ENCODE peak calls at places on chromosomes 3 and 15, in seven cellular contexts. One of them, this sample, is unnamed.

GRCh38 chr15:99986297-99987118 is 253.3 kb upstream of the LYSMD4 start:
- DNase-seq in astrocyte of the cerebellum: no peak
- DNase-seq in skeletal muscle cell: no peak
- DNase-seq in HTR-8/SVneo: no peak
- DNase-seq in activated naive CD8-positive, alpha-beta T cell treated with anti-CD3 and anti-CD28 coated beads, Interleukin-2, amount 50 U/mL, for 24 hours: no peak
- DNase-seq in A172: no peak
- DNase-seq in CD8-positive, alpha-beta memory T cell: no peak
- DNase-seq in this sample: no peak

GRCh38 chr3:149975919-149976318 is 5.2 kb upstream of the PFN2 start:
- DNase-seq in astrocyte of the cerebellum: no peak
- DNase-seq in skeletal muscle cell: no peak
- DNase-seq in HTR-8/SVneo: no peak
- DNase-seq in activated naive CD8-positive, alpha-beta T cell treated with anti-CD3 and anti-CD28 coated beads, Interleukin-2, amount 50 U/mL, for 24 hours: no peak
- DNase-seq in A172: no peak
- DNase-seq in CD8-positive, alpha-beta memory T cell: no peak
- DNase-seq in this sample: no peak

GRCh38 chr15:90836296-90836871 is 32.0 kb upstream of the FURIN start:
- DNase-seq in astrocyte of the cerebellum: no peak
- DNase-seq in skeletal muscle cell: peak; percentile 35
- DNase-seq in HTR-8/SVneo: peak; percentile 63
- DNase-seq in activated naive CD8-positive, alpha-beta T cell treated with anti-CD3 and anti-CD28 coated beads, Interleukin-2, amount 50 U/mL, for 24 hours: no peak
- DNase-seq in A172: peak; percentile 79
- DNase-seq in CD8-positive, alpha-beta memory T cell: no peak
- DNase-seq in this sample: no peak

GRCh38 chr3:111668912-111669488 is 73.9 kb upstream of the ZBED2 start:
- DNase-seq in astrocyte of the cerebellum: no peak
- DNase-seq in skeletal muscle cell: no peak
- DNase-seq in HTR-8/SVneo: peak; percentile 63
- DNase-seq in activated naive CD8-positive, alpha-beta T cell treated with anti-CD3 and anti-CD28 coated beads, Interleukin-2, amount 50 U/mL, for 24 hours: no peak
- DNase-seq in A172: peak; percentile 69
- DNase-seq in CD8-positive, alpha-beta memory T cell: no peak
- DNase-seq in this sample: peak; percentile 15

GRCh38 chr3:64815195-64815627 is 127.4 kb upstream of the ADAMTS9 start:
- DNase-seq in astrocyte of the cerebellum: no peak
- DNase-seq in skeletal muscle cell: peak; percentile 31
- DNase-seq in HTR-8/SVneo: no peak
- DNase-seq in activated naive CD8-positive, alpha-beta T cell treated with anti-CD3 and anti-CD28 coated beads, Interleukin-2, amount 50 U/mL, for 24 hours: no peak
- DNase-seq in A172: no peak
- DNase-seq in CD8-positive, alpha-beta memory T cell: no peak
- DNase-seq in this sample: no peak

GRCh38 chr15:50251638-50252182 is 13.8 kb downstream of the HDC start:
- DNase-seq in astrocyte of the cerebellum: no peak
- DNase-seq in skeletal muscle cell: no peak
- DNase-seq in HTR-8/SVneo: no peak
- DNase-seq in activated naive CD8-positive, alpha-beta T cell treated with anti-CD3 and anti-CD28 coated beads, Interleukin-2, amount 50 U/mL, for 24 hours: no peak
- DNase-seq in A172: peak; percentile 35
- DNase-seq in CD8-positive, alpha-beta memory T cell: no peak
- DNase-seq in this sample: no peak

GRCh38 chr15:43516801-43517353 is 531 bp upstream of the MAP1A start:
- DNase-seq in astrocyte of the cerebellum: no peak
- DNase-seq in skeletal muscle cell: peak; percentile 39
- DNase-seq in HTR-8/SVneo: no peak
- DNase-seq in activated naive CD8-positive, alpha-beta T cell treated with anti-CD3 and anti-CD28 coated beads, Interleukin-2, amount 50 U/mL, for 24 hours: no peak
- DNase-seq in A172: peak; percentile 36
- DNase-seq in CD8-positive, alpha-beta memory T cell: no peak
- DNase-seq in this sample: no peak

GRCh38 chr3:15292765-15293522 is 39.4 kb downstream of the SH3BP5 start:
- DNase-seq in astrocyte of the cerebellum: no peak
- DNase-seq in skeletal muscle cell: no peak
- DNase-seq in HTR-8/SVneo: no peak
- DNase-seq in activated naive CD8-positive, alpha-beta T cell treated with anti-CD3 and anti-CD28 coated beads, Interleukin-2, amount 50 U/mL, for 24 hours: no peak
- DNase-seq in A172: peak; percentile 92
- DNase-seq in CD8-positive, alpha-beta memory T cell: no peak
- DNase-seq in this sample: no peak

GRCh38 chr3:104819333-104819732 is 547.4 kb upstream of the ALCAM start:
- DNase-seq in astrocyte of the cerebellum: no peak
- DNase-seq in skeletal muscle cell: no peak
- DNase-seq in HTR-8/SVneo: no peak
- DNase-seq in activated naive CD8-positive, alpha-beta T cell treated with anti-CD3 and anti-CD28 coated beads, Interleukin-2, amount 50 U/mL, for 24 hours: no peak
- DNase-seq in A172: no peak
- DNase-seq in CD8-positive, alpha-beta memory T cell: no peak
- DNase-seq in this sample: no peak

GRCh38 chr3:173410836-173411235 is 13.3 kb downstream of the NLGN1 start:
- DNase-seq in astrocyte of the cerebellum: no peak
- DNase-seq in skeletal muscle cell: no peak
- DNase-seq in HTR-8/SVneo: no peak
- DNase-seq in activated naive CD8-positive, alpha-beta T cell treated with anti-CD3 and anti-CD28 coated beads, Interleukin-2, amount 50 U/mL, for 24 hours: no peak
- DNase-seq in A172: no peak
- DNase-seq in CD8-positive, alpha-beta memory T cell: no peak
- DNase-seq in this sample: no peak

GRCh38 chr3:40299721-40300335 is 9.7 kb upstream of the EIF1B start:
- DNase-seq in astrocyte of the cerebellum: peak; percentile 35
- DNase-seq in skeletal muscle cell: peak; percentile 25
- DNase-seq in HTR-8/SVneo: no peak
- DNase-seq in activated naive CD8-positive, alpha-beta T cell treated with anti-CD3 and anti-CD28 coated beads, Interleukin-2, amount 50 U/mL, for 24 hours: no peak
- DNase-seq in A172: peak; percentile 48
- DNase-seq in CD8-positive, alpha-beta memory T cell: no peak
- DNase-seq in this sample: no peak

GRCh38 chr15:69555080-69555479 is 102.5 kb downstream of the RPLP1 start:
- DNase-seq in astrocyte of the cerebellum: no peak
- DNase-seq in skeletal muscle cell: no peak
- DNase-seq in HTR-8/SVneo: no peak
- DNase-seq in activated naive CD8-positive, alpha-beta T cell treated with anti-CD3 and anti-CD28 coated beads, Interleukin-2, amount 50 U/mL, for 24 hours: no peak
- DNase-seq in A172: no peak
- DNase-seq in CD8-positive, alpha-beta memory T cell: no peak
- DNase-seq in this sample: no peak

GRCh38 chr15:68646156-68646555 is 67.4 kb downstream of the CORO2B start:
- DNase-seq in astrocyte of the cerebellum: no peak
- DNase-seq in skeletal muscle cell: no peak
- DNase-seq in HTR-8/SVneo: no peak
- DNase-seq in activated naive CD8-positive, alpha-beta T cell treated with anti-CD3 and anti-CD28 coated beads, Interleukin-2, amount 50 U/mL, for 24 hours: no peak
- DNase-seq in A172: no peak
- DNase-seq in CD8-positive, alpha-beta memory T cell: no peak
- DNase-seq in this sample: no peak

GRCh38 chr3:168813261-168813660 is 717.5 kb upstream of the GOLIM4 start:
- DNase-seq in astrocyte of the cerebellum: no peak
- DNase-seq in skeletal muscle cell: no peak
- DNase-seq in HTR-8/SVneo: no peak
- DNase-seq in activated naive CD8-positive, alpha-beta T cell treated with anti-CD3 and anti-CD28 coated beads, Interleukin-2, amount 50 U/mL, for 24 hours: no peak
- DNase-seq in A172: no peak
- DNase-seq in CD8-positive, alpha-beta memory T cell: no peak
- DNase-seq in this sample: no peak

GRCh38 chr3:30585654-30586053 is 20.7 kb upstream of the TGFBR2 start:
- DNase-seq in astrocyte of the cerebellum: no peak
- DNase-seq in skeletal muscle cell: no peak
- DNase-seq in HTR-8/SVneo: no peak
- DNase-seq in activated naive CD8-positive, alpha-beta T cell treated with anti-CD3 and anti-CD28 coated beads, Interleukin-2, amount 50 U/mL, for 24 hours: no peak
- DNase-seq in A172: no peak
- DNase-seq in CD8-positive, alpha-beta memory T cell: no peak
- DNase-seq in this sample: no peak

GRCh38 chr3:59257506-59257905 is 207.7 kb upstream of the CFAP20DC start:
- DNase-seq in astrocyte of the cerebellum: no peak
- DNase-seq in skeletal muscle cell: no peak
- DNase-seq in HTR-8/SVneo: no peak
- DNase-seq in activated naive CD8-positive, alpha-beta T cell treated with anti-CD3 and anti-CD28 coated beads, Interleukin-2, amount 50 U/mL, for 24 hours: no peak
- DNase-seq in A172: no peak
- DNase-seq in CD8-positive, alpha-beta memory T cell: no peak
- DNase-seq in this sample: no peak

GRCh38 chr15:38768970-38769369 is 204.4 kb upstream of the RASGRP1 start:
- DNase-seq in astrocyte of the cerebellum: no peak
- DNase-seq in skeletal muscle cell: no peak
- DNase-seq in HTR-8/SVneo: no peak
- DNase-seq in activated naive CD8-positive, alpha-beta T cell treated with anti-CD3 and anti-CD28 coated beads, Interleukin-2, amount 50 U/mL, for 24 hours: no peak
- DNase-seq in A172: no peak
- DNase-seq in CD8-positive, alpha-beta memory T cell: no peak
- DNase-seq in this sample: peak; percentile 15

GRCh38 chr15:101651753-101652097 is 456 bp downstream of the TM2D3 start:
- DNase-seq in astrocyte of the cerebellum: no peak
- DNase-seq in skeletal muscle cell: no peak
- DNase-seq in HTR-8/SVneo: peak; percentile 28
- DNase-seq in activated naive CD8-positive, alpha-beta T cell treated with anti-CD3 and anti-CD28 coated beads, Interleukin-2, amount 50 U/mL, for 24 hours: no peak
- DNase-seq in A172: peak; percentile 24
- DNase-seq in CD8-positive, alpha-beta memory T cell: no peak
- DNase-seq in this sample: no peak

GRCh38 chr3:159764211-159765024 is 224.2 kb upstream of the IL12A start:
- DNase-seq in astrocyte of the cerebellum: no peak
- DNase-seq in skeletal muscle cell: no peak
- DNase-seq in HTR-8/SVneo: no peak
- DNase-seq in activated naive CD8-positive, alpha-beta T cell treated with anti-CD3 and anti-CD28 coated beads, Interleukin-2, amount 50 U/mL, for 24 hours: peak; percentile 40
- DNase-seq in A172: no peak
- DNase-seq in CD8-positive, alpha-beta memory T cell: no peak
- DNase-seq in this sample: no peak

GRCh38 chr3:112228786-112229185 is 65.2 kb downstream of the SLC9C1 start:
- DNase-seq in astrocyte of the cerebellum: no peak
- DNase-seq in skeletal muscle cell: no peak
- DNase-seq in HTR-8/SVneo: no peak
- DNase-seq in activated naive CD8-positive, alpha-beta T cell treated with anti-CD3 and anti-CD28 coated beads, Interleukin-2, amount 50 U/mL, for 24 hours: no peak
- DNase-seq in A172: no peak
- DNase-seq in CD8-positive, alpha-beta memory T cell: no peak
- DNase-seq in this sample: no peak

GRCh38 chr3:143849854-143850549 is 1.7 kb upstream of the SLC9A9 start:
- DNase-seq in astrocyte of the cerebellum: peak; percentile 85
- DNase-seq in skeletal muscle cell: peak; percentile 75
- DNase-seq in HTR-8/SVneo: no peak
- DNase-seq in activated naive CD8-positive, alpha-beta T cell treated with anti-CD3 and anti-CD28 coated beads, Interleukin-2, amount 50 U/mL, for 24 hours: no peak
- DNase-seq in A172: peak; percentile 55
- DNase-seq in CD8-positive, alpha-beta memory T cell: no peak
- DNase-seq in this sample: peak; percentile 50

GRCh38 chr15:90106522-90107117 is 4.4 kb upstream of the IDH2 start:
- DNase-seq in astrocyte of the cerebellum: no peak
- DNase-seq in skeletal muscle cell: no peak
- DNase-seq in HTR-8/SVneo: peak; percentile 90
- DNase-seq in activated naive CD8-positive, alpha-beta T cell treated with anti-CD3 and anti-CD28 coated beads, Interleukin-2, amount 50 U/mL, for 24 hours: no peak
- DNase-seq in A172: peak; percentile 71
- DNase-seq in CD8-positive, alpha-beta memory T cell: no peak
- DNase-seq in this sample: no peak

GRCh38 chr3:177835008-177835407 is 637.7 kb upstream of the TBL1XR1 start:
- DNase-seq in astrocyte of the cerebellum: peak; percentile 95
- DNase-seq in skeletal muscle cell: peak; percentile 93
- DNase-seq in HTR-8/SVneo: peak; percentile 48
- DNase-seq in activated naive CD8-positive, alpha-beta T cell treated with anti-CD3 and anti-CD28 coated beads, Interleukin-2, amount 50 U/mL, for 24 hours: no peak
- DNase-seq in A172: peak; percentile 97
- DNase-seq in CD8-positive, alpha-beta memory T cell: no peak
- DNase-seq in this sample: peak; percentile 96

GRCh38 chr15:87736401-87736800 is 520.1 kb downstream of the NTRK3 start:
- DNase-seq in astrocyte of the cerebellum: peak; percentile 28
- DNase-seq in skeletal muscle cell: peak; percentile 19
- DNase-seq in HTR-8/SVneo: no peak
- DNase-seq in activated naive CD8-positive, alpha-beta T cell treated with anti-CD3 and anti-CD28 coated beads, Interleukin-2, amount 50 U/mL, for 24 hours: no peak
- DNase-seq in A172: no peak
- DNase-seq in CD8-positive, alpha-beta memory T cell: no peak
- DNase-seq in this sample: no peak

GRCh38 chr3:174101244-174101643 is 703.7 kb downstream of the NLGN1 start:
- DNase-seq in astrocyte of the cerebellum: no peak
- DNase-seq in skeletal muscle cell: no peak
- DNase-seq in HTR-8/SVneo: no peak
- DNase-seq in activated naive CD8-positive, alpha-beta T cell treated with anti-CD3 and anti-CD28 coated beads, Interleukin-2, amount 50 U/mL, for 24 hours: no peak
- DNase-seq in A172: peak; percentile 52
- DNase-seq in CD8-positive, alpha-beta memory T cell: no peak
- DNase-seq in this sample: no peak

GRCh38 chr3:189458536-189458935 is 172.7 kb upstream of the TP63 start:
- DNase-seq in astrocyte of the cerebellum: no peak
- DNase-seq in skeletal muscle cell: no peak
- DNase-seq in HTR-8/SVneo: no peak
- DNase-seq in activated naive CD8-positive, alpha-beta T cell treated with anti-CD3 and anti-CD28 coated beads, Interleukin-2, amount 50 U/mL, for 24 hours: no peak
- DNase-seq in A172: no peak
- DNase-seq in CD8-positive, alpha-beta memory T cell: no peak
- DNase-seq in this sample: no peak

GRCh38 chr3:141111364-141112150 is 60.4 kb downstream of the SPSB4 start:
- DNase-seq in astrocyte of the cerebellum: no peak
- DNase-seq in skeletal muscle cell: no peak
- DNase-seq in HTR-8/SVneo: no peak
- DNase-seq in activated naive CD8-positive, alpha-beta T cell treated with anti-CD3 and anti-CD28 coated beads, Interleukin-2, amount 50 U/mL, for 24 hours: no peak
- DNase-seq in A172: no peak
- DNase-seq in CD8-positive, alpha-beta memory T cell: no peak
- DNase-seq in this sample: no peak